ENCODE peak calls at places on chromosomes 6 and 20, in eight cellular contexts. A is endothelial cell of umbilical vein, U is GM23338, H is K562, D is HCT116, W is HepG2, I is H1, J is GM12878. X is an unnamed sample.

GRCh38 chr6:157832250-157832967 is 9.4 kb downstream of the SNX9 start:
- DNase-seq in A (no peak), U (no peak), H (no peak), D (no peak), W (no peak), I (no peak), J (no peak), X (no peak)

GRCh38 chr6:145534986-145535385 is 200.3 kb downstream of the EPM2A start:
- DNase-seq in A (no peak), U (no peak), H (no peak), D (no peak), W (no peak), I (no peak), J (no peak), X (no peak)

GRCh38 chr20:46027245-46027853 is 1.7 kb upstream of the SLC12A5 start:
- DNase-seq in A (peak; percentile 37), U (peak; percentile 87), H (peak; percentile 68), D (no peak), W (peak; percentile 63), I (peak; percentile 57), J (no peak), X (peak; percentile 26)

GRCh38 chr20:31712112-31712553 is 10.5 kb downstream of the BCL2L1 start:
- DNase-seq in A (no peak), U (peak; percentile 26), H (peak; percentile 38), D (no peak), W (peak; percentile 62), I (no peak), J (no peak), X (no peak)

GRCh38 chr6:21137708-21138358 is 455.7 kb upstream of the SOX4 start:
- DNase-seq in A (peak; percentile 35), U (no peak), H (no peak), D (no peak), W (no peak), I (no peak), J (no peak), X (no peak)

GRCh38 chr20:52975024-52975732 is 3.0 kb downstream of the TSHZ2 start:
- DNase-seq in A (no peak), U (no peak), H (no peak), D (no peak), W (no peak), I (no peak), J (peak; percentile 15), X (no peak)

GRCh38 chr20:36908603-36909002 is 32.7 kb downstream of the TLDC2 start:
- DNase-seq in A (no peak), U (no peak), H (no peak), D (no peak), W (no peak), I (no peak), J (peak; percentile 17), X (no peak)

GRCh38 chr20:35307666-35308653 is 15.7 kb upstream of the FAM83C start:
- DNase-seq in A (peak; percentile 71), U (no peak), H (no peak), D (no peak), W (no peak), I (no peak), J (no peak), X (no peak)

GRCh38 chr20:50469324-50469723 is 40.9 kb upstream of the PTPN1 start:
- DNase-seq in A (no peak), U (no peak), H (no peak), D (no peak), W (no peak), I (no peak), J (no peak), X (no peak)

GRCh38 chr6:33454009-33454946 is at the start of gene ZBTB9:
- DNase-seq in A (peak; percentile 98), U (peak; percentile 98), H (peak; percentile 100), D (peak; percentile 90), W (peak; percentile 96), I (peak; percentile 94), J (peak; percentile 89), X (peak; percentile 60)

GRCh38 chr20:6664574-6664973 is 102.9 kb upstream of the BMP2 start:
- DNase-seq in A (no peak), U (no peak), H (no peak), D (no peak), W (no peak), I (no peak), J (no peak), X (peak; percentile 85)

GRCh38 chr6:39084506-39084905 is 30.5 kb downstream of the SAYSD1 start:
- DNase-seq in A (no peak), U (no peak), H (no peak), D (no peak), W (no peak), I (no peak), J (no peak), X (no peak)

GRCh38 chr20:21550587-21550986 is 36.7 kb upstream of the NKX2-2 start:
- DNase-seq in A (no peak), U (no peak), H (no peak), D (no peak), W (no peak), I (no peak), J (no peak), X (no peak)

GRCh38 chr6:125274935-125275334 is 26.8 kb downstream of the HDDC2 start:
- DNase-seq in A (no peak), U (no peak), H (no peak), D (no peak), W (no peak), I (no peak), J (no peak), X (no peak)

GRCh38 chr20:37160683-37161082 is 18.4 kb upstream of the RPN2 start:
- DNase-seq in A (no peak), U (no peak), H (peak; percentile 72), D (no peak), W (no peak), I (no peak), J (no peak), X (no peak)

GRCh38 chr20:44776977-44777376 is 31.3 kb downstream of the KCNK15 start:
- DNase-seq in A (peak; percentile 22), U (peak; percentile 78), H (peak; percentile 22), D (no peak), W (peak; percentile 31), I (peak; percentile 67), J (no peak), X (peak; percentile 8)

GRCh38 chr6:24546432-24546831 is 51.7 kb downstream of the ALDH5A1 start:
- DNase-seq in A (no peak), U (peak; percentile 6), H (no peak), D (no peak), W (no peak), I (no peak), J (no peak), X (no peak)

DNA sequence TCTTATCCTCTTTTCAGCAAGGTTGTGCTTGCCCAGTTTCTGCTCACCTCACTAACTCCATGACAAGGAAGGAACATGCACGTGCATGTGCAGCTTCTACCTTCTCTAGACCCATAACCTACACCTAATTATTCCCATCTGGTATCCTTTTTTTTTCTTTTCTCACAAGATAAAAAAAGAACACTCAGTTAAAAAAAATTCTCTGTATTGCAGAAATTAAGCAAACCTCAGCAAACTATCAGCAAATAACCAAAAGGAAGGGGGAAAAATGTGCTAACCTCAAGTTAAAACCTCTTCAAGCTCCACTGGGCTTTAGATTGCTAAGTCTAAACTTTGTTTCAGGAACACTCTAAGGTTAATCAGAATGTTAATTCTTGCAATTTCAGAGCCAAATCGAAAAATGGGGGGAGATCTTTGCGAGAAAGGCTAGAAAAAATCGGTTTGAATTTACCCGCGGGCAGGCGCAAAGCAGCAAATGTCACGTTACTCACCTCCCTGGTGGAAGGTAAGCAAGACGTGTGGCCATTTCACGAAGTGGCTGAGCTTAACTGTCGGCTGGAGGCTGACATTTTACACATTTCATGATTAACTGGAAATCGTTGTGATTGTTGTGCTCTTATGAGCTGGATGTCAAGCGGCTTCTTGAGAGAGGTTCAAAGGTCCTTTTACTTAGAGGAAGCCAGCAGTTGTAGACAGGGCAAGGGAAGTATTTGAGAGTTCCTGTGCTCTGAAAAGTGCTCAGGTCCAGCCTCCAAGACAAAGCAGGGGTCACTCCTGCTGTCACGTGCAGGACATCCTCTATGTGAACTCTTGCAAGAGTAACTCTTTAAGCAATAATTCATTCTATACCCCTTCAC is 19.1 kb downstream of the TFAP2B start:
- DNase-seq in A (no peak), U (no peak), H (no peak), D (no peak), W (peak; percentile 7), I (no peak), J (no peak), X (no peak)
- TF ChIP-seq EZH2 in A (no peak), U (peak; percentile 81), H (no peak), D (no peak), W (no peak), I (peak; percentile 79), J (no peak), X (no peak)

GRCh38 chr6:135212020-135212806 is 31.1 kb downstream of the MYB start:
- DNase-seq in A (no peak), U (no peak), H (no peak), D (no peak), W (no peak), I (no peak), J (no peak), X (peak; percentile 86)

GRCh38 chr6:135212935-135213334 is 31.8 kb downstream of the MYB start:
- DNase-seq in A (no peak), U (no peak), H (no peak), D (no peak), W (no peak), I (no peak), J (no peak), X (no peak)

GRCh38 chr6:135215160-135215559 is 34.1 kb downstream of the MYB start:
- DNase-seq in A (no peak), U (no peak), H (no peak), D (no peak), W (no peak), I (no peak), J (no peak), X (no peak)

GRCh38 chr6:135215563-135215962 is 34.5 kb downstream of the MYB start:
- DNase-seq in A (no peak), U (no peak), H (no peak), D (no peak), W (no peak), I (no peak), J (no peak), X (no peak)

GRCh38 chr6:135213616-135214015 is 32.5 kb downstream of the MYB start:
- DNase-seq in A (no peak), U (no peak), H (no peak), D (no peak), W (no peak), I (no peak), J (no peak), X (no peak)
- TF ChIP-seq POLR2AphosphoS5 in A (no peak), U (no peak), H (no peak), D (no peak), W (no peak), I (no peak), J (no peak), X (no peak)

DNA sequence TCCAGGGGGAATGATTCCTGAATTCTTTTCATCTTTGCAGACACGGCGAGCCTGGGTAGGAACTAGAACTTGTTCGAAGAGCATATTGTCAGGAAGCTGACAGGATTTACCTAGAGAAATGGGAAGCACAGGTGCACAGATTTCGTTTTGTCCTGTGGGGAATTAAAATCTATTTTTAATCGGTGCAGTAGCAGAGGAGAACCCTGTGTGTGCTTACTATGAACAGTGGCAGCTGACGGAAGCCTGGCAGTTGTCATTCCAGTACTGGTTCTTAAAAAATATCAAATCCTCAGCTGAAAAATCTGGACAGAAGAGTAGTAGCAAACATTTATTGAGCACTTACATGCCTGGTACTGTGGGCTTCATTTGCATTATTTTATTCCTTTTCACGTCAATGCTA is 609.0 kb downstream of the QKI start:
- DNase-seq in A (no peak), U (no peak), H (no peak), D (no peak), W (no peak), I (no peak), J (no peak), X (no peak)
- TF ChIP-seq EZH2 in A (no peak), U (no peak), H (no peak), D (no peak), W (no peak), I (no peak), J (no peak), X (no peak)

GRCh38 chr6:115551510-115551909 is 509.2 kb downstream of the FRK start:
- DNase-seq in A (no peak), U (no peak), H (no peak), D (no peak), W (no peak), I (no peak), J (no peak), X (no peak)
- TF ChIP-seq POLR2AphosphoS5 in A (no peak), U (no peak), H (no peak), D (no peak), W (no peak), I (no peak), J (no peak), X (no peak)

X was measured in SK-N-MC.